ENCODE peak calls at places on chromosome 2, in ten cellular contexts. I is hippocampal formation; P is HL-60; B is retina; G is heart left ventricle; H is amniotic stem cell; X is NCI-H460; N is AG10803; T is activated CD4-positive, CD25-positive, alpha-beta regulatory T cell; L is GF-D8. A is an unnamed sample.

GRCh38 chr2:120794716-120795115 is 59.0 kb downstream of the GLI2 start:
- DNase-seq in I (no peak), P (no peak), B (no peak), G (no peak), H (no peak), X (no peak), N (peak; percentile 84), T (no peak), L (no peak), A (no peak)

GRCh38 chr2:79219383-79219988 is 59.9 kb upstream of the REG3A start:
- DNase-seq in I (peak; percentile 19), P (peak; percentile 35), B (peak; percentile 59), G (no peak), H (peak; percentile 3), X (peak; percentile 45), N (peak; percentile 42), T (no peak), L (no peak), A (peak; percentile 72)

GRCh38 chr2:134135793-134136192 is 118.1 kb upstream of the MGAT5 start:
- DNase-seq in I (no peak), P (no peak), B (no peak), G (no peak), H (no peak), X (no peak), N (no peak), T (no peak), L (no peak), A (no peak)

GRCh38 chr2:167944825-167945659 is 302.4 kb downstream of the STK39 start:
- DNase-seq in I (no peak), P (no peak), B (no peak), G (no peak), H (no peak), X (no peak), N (no peak), T (no peak), L (no peak), A (peak; percentile 16)

GRCh38 chr2:156430978-156431358 is 5.2 kb upstream of the GPD2 start:
- DNase-seq in I (no peak), P (peak; percentile 10), B (no peak), G (no peak), H (no peak), X (peak; percentile 85), N (peak; percentile 63), T (no peak), L (peak; percentile 50), A (peak; percentile 44)

GRCh38 chr2:221323513-221323912 is 248.6 kb downstream of the EPHA4 start:
- DNase-seq in I (no peak), P (no peak), B (no peak), G (no peak), H (no peak), X (no peak), N (no peak), T (no peak), L (no peak), A (no peak)

GRCh38 chr2:199985625-199986207 is 30.3 kb downstream of the MAIP1 start:
- DNase-seq in I (peak; percentile 10), P (peak; percentile 85), B (peak; percentile 54), G (peak; percentile 58), H (peak; percentile 16), X (peak; percentile 83), N (peak; percentile 72), T (peak; percentile 8), L (peak; percentile 37), A (peak; percentile 80)

GRCh38 chr2:189685540-189686229 is 11.2 kb downstream of the ANKAR start:
- DNase-seq in I (no peak), P (peak; percentile 64), B (no peak), G (peak; percentile 27), H (no peak), X (no peak), N (peak; percentile 70), T (no peak), L (peak; percentile 39), A (no peak)

GRCh38 chr2:21633531-21634310 is 510.0 kb downstream of the TDRD15 start:
- DNase-seq in I (no peak), P (no peak), B (peak; percentile 64), G (no peak), H (no peak), X (no peak), N (no peak), T (no peak), L (no peak), A (no peak)

GRCh38 chr2:233053928-233054774 is 6.0 kb upstream of the INPP5D start:
- DNase-seq in I (peak; percentile 49), P (peak; percentile 53), B (peak; percentile 73), G (peak; percentile 47), H (no peak), X (peak; percentile 46), N (peak; percentile 17), T (peak; percentile 41), L (no peak), A (peak; percentile 70)

GRCh38 chr2:174730530-174731018 is 33.7 kb downstream of the CHRNA1 start:
- DNase-seq in I (no peak), P (no peak), B (no peak), G (no peak), H (no peak), X (no peak), N (no peak), T (no peak), L (no peak), A (no peak)

GRCh38 chr2:241607162-241607885 is 29.6 kb downstream of the THAP4 start:
- DNase-seq in I (no peak), P (no peak), B (no peak), G (no peak), H (no peak), X (no peak), N (no peak), T (no peak), L (no peak), A (no peak)

GRCh38 chr2:101976887-101977286 is 14.9 kb upstream of the IL1R2 start:
- DNase-seq in I (no peak), P (no peak), B (no peak), G (no peak), H (no peak), X (no peak), N (no peak), T (no peak), L (no peak), A (peak; percentile 49)

GRCh38 chr2:165268751-165269150 is 29.5 kb downstream of the SCN2A start:
- DNase-seq in I (no peak), P (no peak), B (no peak), G (no peak), H (no peak), X (no peak), N (no peak), T (no peak), L (no peak), A (peak; percentile 61)

GRCh38 chr2:109031481-109032228 is 42.6 kb upstream of the EDAR start:
- DNase-seq in I (no peak), P (peak; percentile 92), B (peak; percentile 68), G (peak; percentile 24), H (no peak), X (no peak), N (peak; percentile 16), T (peak; percentile 51), L (peak; percentile 69), A (peak; percentile 44)

GRCh38 chr2:6412533-6413085 is 453.1 kb downstream of the CMPK2 start:
- DNase-seq in I (no peak), P (no peak), B (no peak), G (no peak), H (no peak), X (no peak), N (peak; percentile 26), T (no peak), L (no peak), A (no peak)

GRCh38 chr2:5942204-5942603 is 250.0 kb downstream of the SOX11 start:
- DNase-seq in I (no peak), P (peak; percentile 45), B (no peak), G (no peak), H (no peak), X (no peak), N (no peak), T (no peak), L (no peak), A (no peak)

GRCh38 chr2:135030826-135031225 is 16.4 kb downstream of the MAP3K19 start:
- DNase-seq in I (no peak), P (no peak), B (no peak), G (no peak), H (no peak), X (peak; percentile 31), N (peak; percentile 40), T (no peak), L (no peak), A (peak; percentile 35)

GRCh38 chr2:149732001-149732685 is 144.6 kb upstream of the MMADHC start:
- DNase-seq in I (no peak), P (no peak), B (no peak), G (no peak), H (peak; percentile 42), X (no peak), N (peak; percentile 27), T (no peak), L (no peak), A (no peak)

GRCh38 chr2:208069186-208069585 is 43.9 kb upstream of the PLEKHM3 start:
- DNase-seq in I (no peak), P (no peak), B (no peak), G (no peak), H (no peak), X (no peak), N (peak; percentile 66), T (no peak), L (no peak), A (no peak)

A was measured in trophoblast cell.